ENCODE peak calls at places on chromosomes 11 and 22, in five cellular contexts. B is glutamatergic neuron; L is sigmoid colon; N is GM12865; K is CD8-positive, alpha-beta T cell. S is an unnamed sample.

GRCh38 chr11:2096001-2096918 is 42.9 kb downstream of the IGF2 start:
- DNase-seq in K (peak), N (no peak), L (peak), B (no peak), S (no peak)

GRCh38 chr11:100799445-100799844 is 112.4 kb downstream of the ARHGAP42 start:
- DNase-seq in L (no peak), N (no peak), K (no peak), B (no peak), S (no peak)

GRCh38 chr11:95684170-95684569 is 105.4 kb downstream of the FAM76B start:
- DNase-seq in L (no peak), N (no peak), K (no peak), B (no peak), S (no peak)

GRCh38 chr22:26718905-26719304 is 61.5 kb downstream of the MIAT start:
- DNase-seq in N (no peak), K (no peak), B (no peak), L (no peak), S (no peak)

GRCh38 chr11:15905334-15905733 is 451.0 kb downstream of the SOX6 start:
- DNase-seq in B (no peak), N (no peak), L (no peak), K (no peak), S (no peak)

GRCh38 chr22:30386960-30387848 is at the start of gene RNF215:
- DNase-seq in B (peak), K (peak), N (peak), L (peak), S (peak)

GRCh38 chr11:63783925-63784592 is 15.5 kb upstream of the ZFTA start:
- DNase-seq in B (peak), L (no peak), N (no peak), K (no peak), S (no peak)

GRCh38 chr11:72814831-72815618 is 814 bp downstream of the ATG16L2 start:
- DNase-seq in K (peak), L (no peak), N (peak), B (no peak), S (no peak)

GRCh38 chr11:119030029-119030328 is 698 bp downstream of the SLC37A4 start:
- DNase-seq in L (peak), N (no peak), B (no peak), K (peak), S (peak)

GRCh38 chr11:67320011-67320410 is 16.7 kb downstream of the SSH3 start:
- DNase-seq in K (no peak), N (no peak), L (no peak), B (no peak), S (no peak)

GRCh38 chr11:120182357-120182756 is 28.5 kb upstream of the OAF start:
- DNase-seq in B (no peak), K (no peak), N (no peak), L (peak), S (no peak)

GRCh38 chr11:2097356-2097997 is 41.7 kb downstream of the IGF2 start:
- DNase-seq in B (no peak), L (peak), N (no peak), K (peak), S (no peak)

GRCh38 chr22:21755855-21756284 is 20.3 kb upstream of the YPEL1 start:
- DNase-seq in L (no peak), K (no peak), N (peak), B (no peak), S (no peak)

GRCh38 chr11:94849836-94850235 is 81.7 kb downstream of the AMOTL1 start:
- DNase-seq in B (no peak), L (no peak), K (no peak), N (no peak), S (no peak)

GRCh38 chr22:19681863-19682245 is 32.4 kb upstream of the SEPTIN5 start:
- DNase-seq in B (no peak), L (no peak), N (no peak), K (no peak), S (no peak)

GRCh38 chr11:119175493-119176077 is 7.1 kb downstream of the NLRX1 start:
- DNase-seq in L (no peak), K (no peak), N (no peak), B (no peak), S (no peak)

GRCh38 chr11:114262681-114263509 is 33.3 kb upstream of the NNMT start:
- DNase-seq in B (peak), L (peak), K (peak), N (no peak), S (no peak)

GRCh38 chr22:25496396-25497064 is 67.9 kb upstream of the GRK3 start:
- DNase-seq in K (no peak), L (no peak), N (no peak), B (no peak), S (no peak)

GRCh38 chr11:84714316-84714780 is 912.8 kb downstream of the DLG2 start:
- DNase-seq in N (peak), K (peak), B (peak), L (no peak), S (no peak)

GRCh38 chr11:17770917-17771316 is 36.3 kb downstream of the KCNC1 start:
- DNase-seq in B (no peak), K (no peak), L (no peak), N (no peak), S (no peak)

GRCh38 chr11:69510471-69511357 is 29.3 kb downstream of the LINC01488 start:
- DNase-seq in N (no peak), L (peak), K (peak), B (no peak), S (no peak)

GRCh38 chr11:100338144-100338840 is 348.8 kb upstream of the ARHGAP42 start:
- DNase-seq in K (no peak), B (no peak), L (no peak), N (no peak), S (no peak)

GRCh38 chr11:82682003-82682751 is 51.5 kb downstream of the FAM181B start:
- DNase-seq in L (no peak), N (peak), B (no peak), K (no peak), S (no peak)

GRCh38 chr22:32053165-32053755 is 10.2 kb downstream of the SLC5A1 start:
- DNase-seq in K (no peak), L (no peak), B (no peak), N (no peak), S (no peak)

GRCh38 chr22:29105468-29105867 is 32.6 kb downstream of the KREMEN1 start:
- DNase-seq in N (no peak), L (no peak), K (no peak), B (no peak), S (no peak)

GRCh38 chr22:28630185-28630580 is 49.5 kb downstream of the TTC28 start:
- DNase-seq in K (no peak), N (no peak), B (no peak), L (no peak), S (no peak)

GRCh38 chr11:78290293-78291176 is 101.8 kb downstream of the USP35 start:
- DNase-seq in L (no peak), B (no peak), K (no peak), N (no peak), S (no peak)

GRCh38 chr22:38623357-38623756 is 32.8 kb downstream of the FAM227A start:
- DNase-seq in K (no peak), B (no peak), L (no peak), N (no peak), S (no peak)

GRCh38 chr11:2779981-2780849 is 80.4 kb upstream of the KCNQ1OT1 start:
- DNase-seq in N (no peak), L (peak), B (peak), K (no peak), S (peak)

GRCh38 chr22:20021196-20022181 is 579 bp downstream of the TANGO2 start:
- DNase-seq in B (no peak), L (peak), N (no peak), K (no peak), S (no peak)

GRCh38 chr22:30305519-30305905 is 16.2 kb upstream of the CASTOR1 start:
- DNase-seq in L (peak), B (no peak), N (peak), K (peak), S (no peak)

GRCh38 chr11:70020336-70021214 is 57.5 kb upstream of the ANO1 start:
- DNase-seq in L (no peak), K (no peak), B (no peak), N (no peak), S (no peak)

GRCh38 chr11:24142062-24142461 is 354.8 kb upstream of the LUZP2 start:
- DNase-seq in N (no peak), L (no peak), K (no peak), B (no peak), S (no peak)

GRCh38 chr22:28915969-28916368 is 32.6 kb downstream of the ZNRF3 start:
- DNase-seq in B (no peak), L (no peak), K (no peak), N (no peak), S (no peak)

GRCh38 chr11:134666273-134667174 is 254.5 kb upstream of the B3GAT1 start:
- DNase-seq in K (no peak), B (no peak), L (peak), N (no peak), S (no peak)

GRCh38 chr11:90288207-90288821 is 65.5 kb upstream of the CHORDC1 start:
- DNase-seq in N (peak), L (no peak), B (no peak), K (no peak), S (no peak)

GRCh38 chr22:20889904-20890303 is 27.3 kb upstream of the CRKL start:
- DNase-seq in L (no peak), N (no peak), B (no peak), K (no peak), S (no peak)

GRCh38 chr11:36421546-36422155 is 88.4 kb downstream of the TRAF6 start:
- DNase-seq in L (no peak), K (no peak), N (no peak), B (no peak), S (no peak)

GRCh38 chr11:80727315-80727714 is 1286.5 kb upstream of the TENM4 start:
- DNase-seq in N (peak), B (peak), K (no peak), L (no peak), S (no peak)
- TF ChIP-seq CTCF in N (peak), B (no peak), K (no peak), L (no peak), S (no peak)

GRCh38 chr11:121651267-121651625 is 198.5 kb upstream of the SORL1-AS1 start:
- DNase-seq in B (no peak), K (no peak), L (no peak), N (no peak), S (no peak)

GRCh38 chr11:121654506-121655480 is 202.0 kb upstream of the SORL1-AS1 start:
- DNase-seq in K (no peak), B (no peak), L (no peak), N (no peak), S (no peak)

GRCh38 chr11:121655481-121656332 is 202.9 kb upstream of the SORL1-AS1 start:
- DNase-seq in K (peak), L (peak), B (peak), N (peak), S (peak)

GRCh38 chr11:121650520-121651266 is 197.9 kb upstream of the SORL1-AS1 start:
- DNase-seq in B (no peak), L (no peak), N (peak), K (no peak), S (no peak)

DNA sequence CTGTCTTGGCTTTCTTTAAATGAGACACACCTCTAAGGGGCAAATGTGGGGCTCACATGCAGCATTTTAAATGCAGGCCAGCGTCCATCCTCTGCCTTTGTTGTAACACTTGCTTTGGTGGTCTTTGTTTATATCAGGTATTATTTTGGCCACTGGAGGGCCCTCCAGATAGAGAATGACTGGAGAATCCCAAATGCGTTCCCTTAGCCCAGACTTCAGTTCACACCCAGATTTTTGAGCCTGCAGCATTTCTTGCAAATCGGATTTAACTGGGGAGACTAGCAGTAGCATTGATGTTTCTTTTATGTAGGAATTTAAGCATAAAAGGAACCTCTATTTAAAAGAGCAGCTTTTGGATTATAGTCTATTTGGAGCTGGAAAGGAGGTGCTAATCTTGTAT is 200.2 kb upstream of the SORL1-AS1 start:
- DNase-seq in N (no peak), L (no peak), B (no peak), K (no peak), S (no peak)
- TF ChIP-seq CTCF in N (peak), L (peak), B (peak), K (no peak), S (no peak)

DNA sequence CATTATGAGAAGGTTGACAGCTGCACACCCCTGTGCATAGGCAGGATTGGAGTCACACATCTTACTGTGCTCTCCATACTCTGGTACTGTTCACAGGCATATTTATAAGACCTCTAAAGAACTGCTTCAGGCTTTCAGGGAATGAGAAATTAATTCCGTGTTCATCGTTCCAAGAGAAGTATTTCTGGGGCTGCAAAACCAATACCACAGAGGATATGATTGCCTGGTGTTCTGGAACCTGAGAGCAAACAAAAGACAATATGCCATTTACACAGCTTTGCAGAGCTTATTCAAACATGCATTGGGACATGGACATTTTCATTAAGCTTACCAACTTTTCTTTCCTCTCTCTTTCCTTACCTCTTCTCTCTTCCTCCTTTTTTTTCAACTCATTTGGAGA is 388.7 kb downstream of the NTM start:
- DNase-seq in N (no peak), K (no peak), L (no peak), B (no peak), S (no peak)
- TF ChIP-seq CTCF in N (no peak), K (no peak), L (no peak), B (no peak), S (no peak)

GRCh38 chr22:43537019-43537585 is 125.3 kb downstream of the MPPED1 start:
- DNase-seq in K (no peak), N (no peak), B (no peak), L (peak), S (no peak)
- TF ChIP-seq CTCF in K (no peak), N (peak), B (no peak), L (no peak), S (no peak)

S was measured in activated B cell treated with CpG ODN at 0.5 μM for 24 hours.